ENCODE peak calls at places on chromosomes 6 and 20, in nine cellular contexts. Z is posterior vena cava; D is T-helper 1 cell; H is GDM1; L is body of pancreas; J is renal cortical epithelial cell; X is KBM-7; R is effector memory CD8-positive, alpha-beta T cell; P is NCI-H226. Q is an unnamed sample.
A peak's percentile ranks its signal among the peaks of the same experiment; 100 is the strongest.

GRCh38 chr6:108250240-108250866 is 10.5 kb downstream of the SNX3 start:
- DNase-seq in Z (no peak), D (no peak), H (no peak), L (no peak), J (peak; percentile 28), X (peak; percentile 75), R (no peak), P (no peak), Q (no peak)

GRCh38 chr6:41599836-41600445 is 38.3 kb upstream of the MDFI start:
- DNase-seq in Z (peak; percentile 47), D (no peak), H (no peak), L (no peak), J (no peak), X (no peak), R (no peak), P (no peak), Q (no peak)

GRCh38 chr20:1322511-1323245 is 6.3 kb downstream of the SDCBP2 start:
- DNase-seq in Z (peak; percentile 85), D (no peak), H (no peak), L (no peak), J (no peak), X (no peak), R (no peak), P (peak; percentile 38), Q (no peak)

GRCh38 chr20:6282642-6283041 is 159.8 kb upstream of the FERMT1 start:
- DNase-seq in Z (no peak), D (no peak), H (no peak), L (no peak), J (no peak), X (no peak), R (no peak), P (no peak), Q (no peak)

GRCh38 chr6:36805917-36806316 is 33.3 kb downstream of the CPNE5 start:
- DNase-seq in Z (no peak), D (no peak), H (no peak), L (no peak), J (no peak), X (no peak), R (no peak), P (no peak), Q (no peak)

GRCh38 chr6:142833054-142833453 is 111.9 kb downstream of the HIVEP2 start:
- DNase-seq in Z (no peak), D (no peak), H (no peak), L (no peak), J (peak; percentile 95), X (no peak), R (no peak), P (peak; percentile 76), Q (no peak)

GRCh38 chr6:144528605-144529425 is 243.7 kb downstream of the UTRN start:
- DNase-seq in Z (peak; percentile 71), D (no peak), H (no peak), L (no peak), J (peak; percentile 88), X (peak; percentile 14), R (no peak), P (no peak), Q (no peak)

GRCh38 chr6:124368131-124368530 is 564.5 kb downstream of the NKAIN2 start:
- DNase-seq in Z (no peak), D (no peak), H (no peak), L (no peak), J (no peak), X (no peak), R (no peak), P (no peak), Q (no peak)

GRCh38 chr20:58714340-58714922 is 21.8 kb downstream of the NPEPL1 start:
- DNase-seq in Z (peak; percentile 74), D (no peak), H (no peak), L (peak; percentile 5), J (no peak), X (no peak), R (no peak), P (no peak), Q (no peak)

GRCh38 chr20:56630086-56630493 is 984 bp downstream of the TFAP2C start:
- DNase-seq in Z (no peak), D (no peak), H (no peak), L (peak; percentile 74), J (peak; percentile 11), X (peak; percentile 50), R (no peak), P (peak; percentile 80), Q (peak; percentile 12)

GRCh38 chr20:60868316-60868891 is 383.7 kb upstream of the CDH4 start:
- DNase-seq in Z (no peak), D (no peak), H (no peak), L (peak; percentile 10), J (no peak), X (no peak), R (no peak), P (no peak), Q (no peak)

GRCh38 chr20:14599613-14600012 is 262.2 kb upstream of the FLRT3 start:
- DNase-seq in Z (no peak), D (no peak), H (no peak), L (no peak), J (no peak), X (no peak), R (no peak), P (no peak), Q (no peak)

GRCh38 chr6:50007821-50008220 is 14.0 kb downstream of the DEFB110 start:
- DNase-seq in Z (no peak), D (no peak), H (no peak), L (no peak), J (peak; percentile 63), X (no peak), R (no peak), P (peak; percentile 86), Q (no peak)

GRCh38 chr20:20371681-20372080 is 3.8 kb downstream of the INSM1 start:
- DNase-seq in Z (no peak), D (no peak), H (no peak), L (no peak), J (no peak), X (no peak), R (no peak), P (no peak), Q (no peak)

GRCh38 chr20:7692478-7692877 is 247.8 kb downstream of the HAO1 start:
- DNase-seq in Z (no peak), D (no peak), H (no peak), L (no peak), J (no peak), X (no peak), R (no peak), P (no peak), Q (no peak)

GRCh38 chr20:17898548-17898994 is 70.0 kb downstream of the SNX5 start:
- DNase-seq in Z (peak; percentile 82), D (peak; percentile 32), H (peak; percentile 46), L (peak; percentile 86), J (peak; percentile 54), X (peak; percentile 60), R (peak; percentile 59), P (peak; percentile 50), Q (peak; percentile 6)

GRCh38 chr20:34074101-34074760 is 37.8 kb downstream of the EIF2S2 start:
- DNase-seq in Z (no peak), D (no peak), H (no peak), L (no peak), J (no peak), X (no peak), R (no peak), P (no peak), Q (no peak)

GRCh38 chr6:51398064-51398740 is 579.5 kb downstream of the TFAP2B start:
- DNase-seq in Z (no peak), D (no peak), H (no peak), L (no peak), J (peak; percentile 8), X (peak; percentile 4), R (no peak), P (no peak), Q (no peak)

GRCh38 chr6:41462033-41462432 is 84.1 kb upstream of the FOXP4 start:
- DNase-seq in Z (no peak), D (no peak), H (no peak), L (no peak), J (no peak), X (no peak), R (no peak), P (no peak), Q (no peak)

GRCh38 chr6:163814494-163815364 is 400.2 kb downstream of the QKI start:
- DNase-seq in Z (no peak), D (no peak), H (no peak), L (no peak), J (peak; percentile 75), X (peak; percentile 1), R (no peak), P (peak; percentile 30), Q (no peak)

GRCh38 chr6:45892196-45892595 is 123.5 kb downstream of the CLIC5 start:
- DNase-seq in Z (no peak), D (no peak), H (no peak), L (no peak), J (no peak), X (no peak), R (no peak), P (no peak), Q (no peak)

GRCh38 chr6:44003345-44004061 is 123.7 kb downstream of the MRPL14 start:
- DNase-seq in Z (no peak), D (no peak), H (no peak), L (peak; percentile 46), J (no peak), X (no peak), R (no peak), P (no peak), Q (no peak)

GRCh38 chr20:44702776-44703175 is 12.4 kb upstream of the CCN5 start:
- DNase-seq in Z (peak; percentile 96), D (no peak), H (no peak), L (peak; percentile 54), J (peak; percentile 78), X (no peak), R (no peak), P (no peak), Q (no peak)

GRCh38 chr6:147194652-147195403 is 9.4 kb upstream of the STXBP5 start:
- DNase-seq in Z (no peak), D (no peak), H (peak; percentile 40), L (no peak), J (no peak), X (peak; percentile 71), R (no peak), P (no peak), Q (no peak)

GRCh38 chr20:59673288-59673997 is 69.1 kb downstream of the PHACTR3 start:
- DNase-seq in Z (no peak), D (no peak), H (no peak), L (no peak), J (no peak), X (no peak), R (no peak), P (no peak), Q (no peak)

GRCh38 chr6:31659649-31660223 is 842 bp downstream of the C6orf47 start:
- DNase-seq in Z (no peak), D (no peak), H (no peak), L (no peak), J (peak; percentile 29), X (peak; percentile 36), R (no peak), P (no peak), Q (no peak)

GRCh38 chr6:50713977-50714486 is 706 bp downstream of the TFAP2D start:
- DNase-seq in Z (no peak), D (no peak), H (no peak), L (no peak), J (no peak), X (no peak), R (no peak), P (no peak), Q (no peak)

GRCh38 chr6:39411465-39411864 is 89.0 kb upstream of the KCNK16 start:
- DNase-seq in Z (no peak), D (no peak), H (no peak), L (no peak), J (peak; percentile 72), X (no peak), R (no peak), P (peak; percentile 85), Q (no peak)

GRCh38 chr6:24412294-24412693 is 9.6 kb downstream of the MRS2 start:
- DNase-seq in Z (no peak), D (no peak), H (no peak), L (no peak), J (no peak), X (no peak), R (no peak), P (no peak), Q (no peak)

GRCh38 chr6:12865782-12866181 is 149.2 kb downstream of the PHACTR1 start:
- DNase-seq in Z (no peak), D (no peak), H (no peak), L (no peak), J (no peak), X (no peak), R (no peak), P (no peak), Q (no peak)

GRCh38 chr6:27230758-27231111 is 16.8 kb upstream of the PRSS16 start:
- DNase-seq in Z (no peak), D (no peak), H (no peak), L (no peak), J (no peak), X (no peak), R (no peak), P (no peak), Q (no peak)

Q was measured in KG1.